ENCODE peak calls at places on chromosomes 7 and 10, in five cellular contexts. I, L, K, Y and W are unnamed samples.

GRCh38 chr7:95056107-95056689 is 148.8 kb downstream of the PPP1R9A start:
- DNase-seq in L (no peak), K (no peak), Y (no peak), I (no peak), W (no peak)

GRCh38 chr7:144588535-144588934 is 185.0 kb upstream of the NOBOX start:
- DNase-seq in K (no peak), I (no peak), Y (no peak), L (no peak), W (no peak)

GRCh38 chr7:108001759-108002725 is 919 bp downstream of the LAMB1 start:
- DNase-seq in L (no peak), K (no peak), Y (no peak), I (peak), W (no peak)

GRCh38 chr10:6023661-6024333 is 38.4 kb downstream of the IL2RA start:
- DNase-seq in I (no peak), Y (no peak), L (peak), K (no peak), W (no peak)

GRCh38 chr7:100829150-100829716 is 1.9 kb upstream of the EPHB4 start:
- DNase-seq in K (no peak), I (no peak), L (peak), Y (no peak), W (no peak)

GRCh38 chr7:157138101-157138423 is 664 bp upstream of the UBE3C start:
- DNase-seq in Y (no peak), I (peak), L (no peak), K (no peak), W (no peak)

GRCh38 chr10:5575144-5575481 is 50.4 kb downstream of the CALML3 start:
- DNase-seq in Y (no peak), K (no peak), L (no peak), I (no peak), W (no peak)

GRCh38 chr10:29554660-29555059 is 80.1 kb downstream of the SVIL start:
- DNase-seq in L (no peak), I (no peak), K (no peak), Y (no peak), W (no peak)

GRCh38 chr7:1355568-1356340 is 103.5 kb downstream of the MICALL2 start:
- DNase-seq in I (no peak), L (peak), K (no peak), Y (no peak), W (no peak)

GRCh38 chr7:128902761-128903585 is 7.5 kb downstream of the KCP start:
- DNase-seq in I (no peak), Y (no peak), K (no peak), L (peak), W (no peak)

GRCh38 chr7:158664406-158664805 is 40.2 kb downstream of the NCAPG2 start:
- DNase-seq in I (no peak), K (no peak), L (no peak), Y (no peak), W (peak)

GRCh38 chr10:19629559-19629958 is 186.7 kb upstream of the PLXDC2 start:
- DNase-seq in K (no peak), L (peak), Y (no peak), I (peak), W (no peak)

GRCh38 chr7:132183822-132184380 is 392.4 kb downstream of the PLXNA4 start:
- DNase-seq in Y (no peak), K (no peak), I (no peak), L (no peak), W (no peak)

GRCh38 chr7:51685794-51686193 is 369.2 kb upstream of the COBL start:
- DNase-seq in Y (no peak), L (no peak), K (no peak), I (no peak), W (no peak)

GRCh38 chr10:33657154-33657900 is 322.9 kb upstream of the NRP1 start:
- DNase-seq in I (peak), Y (no peak), K (no peak), L (peak), W (no peak)

GRCh38 chr10:44990302-44990655 is 10.4 kb upstream of the ZNF22 start:
- DNase-seq in K (no peak), L (peak), Y (no peak), I (peak), W (no peak)

GRCh38 chr7:82049442-82049841 is 279.6 kb upstream of the HGF start:
- DNase-seq in I (peak), L (no peak), Y (no peak), K (no peak), W (no peak)

GRCh38 chr7:63899691-63900393 is 98.8 kb upstream of the ZNF722 start:
- DNase-seq in Y (peak), I (no peak), K (peak), L (peak), W (peak)

GRCh38 chr10:54469587-54470323 is 331.3 kb downstream of the PCDH15 start:
- DNase-seq in K (no peak), Y (no peak), L (no peak), I (no peak), W (no peak)

GRCh38 chr7:27095050-27095896 is 527 bp downstream of the HOXA1 start:
- DNase-seq in K (no peak), Y (no peak), L (no peak), I (no peak), W (no peak)

GRCh38 chr10:75398630-75399460 is 2.7 kb downstream of the ZNF503 start:
- DNase-seq in I (peak), K (no peak), L (no peak), Y (no peak), W (no peak)

GRCh38 chr10:87927091-87927490 is 63.7 kb downstream of the PTEN start:
- DNase-seq in L (no peak), Y (no peak), I (peak), K (no peak), W (no peak)

GRCh38 chr10:71316786-71317160 is 2.3 kb upstream of the SLC29A3 start:
- DNase-seq in L (no peak), Y (no peak), K (no peak), I (no peak), W (no peak)